ENCODE peak calls at places on chromosomes 12 and 14, in eight cellular contexts. D is uterus, M is K562, V is adrenal gland, F is H54, B is sigmoid colon, K is testis, T is tibial nerve. L is an unnamed sample.
A peak's percentile ranks its signal among the peaks of the same experiment; 100 is the strongest.

GRCh38 chr12:123532021-123532420 is 1.5 kb downstream of the RILPL1 start:
- DNase-seq in D (no peak), M (no peak), V (peak; percentile 41), F (no peak), B (no peak), K (no peak), T (no peak), L (no peak)

GRCh38 chr14:20986811-20987210 is 3.0 kb upstream of the METTL17 start:
- DNase-seq in D (peak; percentile 52), M (peak; percentile 32), V (peak; percentile 75), F (peak; percentile 57), B (no peak), K (no peak), T (no peak), L (no peak)

GRCh38 chr12:3225154-3225795 is 148.1 kb downstream of the TSPAN9 start:
- DNase-seq in D (no peak), M (no peak), V (no peak), F (peak; percentile 58), B (no peak), K (no peak), T (no peak), L (no peak)

GRCh38 chr12:47820631-47821345 is 1.1 kb upstream of the HDAC7 start:
- DNase-seq in D (peak; percentile 96), M (peak; percentile 52), V (peak; percentile 96), F (peak; percentile 98), B (peak; percentile 97), K (peak; percentile 88), T (peak; percentile 81), L (peak; percentile 97)

GRCh38 chr14:65032319-65032718 is 45.6 kb downstream of the FNTB start:
- DNase-seq in D (no peak), M (no peak), V (no peak), F (no peak), B (no peak), K (no peak), T (no peak), L (peak; percentile 29)

GRCh38 chr12:46946137-46946536 is 120.3 kb upstream of the SLC38A4 start:
- DNase-seq in D (no peak), M (no peak), V (no peak), F (no peak), B (no peak), K (no peak), T (no peak), L (no peak)

GRCh38 chr12:104285740-104286537 is 17.6 kb upstream of the EID3 start:
- DNase-seq in D (no peak), M (no peak), V (no peak), F (no peak), B (no peak), K (no peak), T (no peak), L (no peak)

GRCh38 chr12:66688836-66689439 is 10.1 kb upstream of the GRIP1 start:
- DNase-seq in D (no peak), M (peak; percentile 9), V (peak; percentile 36), F (no peak), B (no peak), K (peak; percentile 58), T (no peak), L (no peak)

GRCh38 chr14:66351310-66351709 is 134.9 kb upstream of the CCDC196 start:
- DNase-seq in D (no peak), M (no peak), V (no peak), F (no peak), B (no peak), K (no peak), T (no peak), L (no peak)

GRCh38 chr12:62865090-62865489 is 69.9 kb downstream of the PPM1H start:
- DNase-seq in D (no peak), M (no peak), V (no peak), F (no peak), B (no peak), K (no peak), T (no peak), L (no peak)

GRCh38 chr12:108568653-108569154 is 6.3 kb downstream of the ISCU start:
- DNase-seq in D (no peak), M (no peak), V (no peak), F (no peak), B (no peak), K (no peak), T (no peak), L (peak; percentile 69)

GRCh38 chr12:386651-387050 is 2.5 kb downstream of the KDM5A start:
- DNase-seq in D (no peak), M (no peak), V (no peak), F (no peak), B (no peak), K (no peak), T (no peak), L (no peak)

GRCh38 chr12:6285063-6285477 is 25.4 kb upstream of the PLEKHG6 start:
- DNase-seq in D (peak; percentile 67), M (peak; percentile 76), V (peak; percentile 73), F (peak; percentile 75), B (peak; percentile 83), K (peak; percentile 73), T (no peak), L (no peak)

GRCh38 chr12:119700078-119700477 is 32.1 kb downstream of the PRKAB1 start:
- DNase-seq in D (no peak), M (no peak), V (no peak), F (no peak), B (no peak), K (no peak), T (no peak), L (no peak)

GRCh38 chr12:121190523-121191031 is 19.4 kb upstream of the P2RX4 start:
- DNase-seq in D (no peak), M (no peak), V (peak; percentile 30), F (peak; percentile 54), B (no peak), K (no peak), T (no peak), L (no peak)

GRCh38 chr14:88838015-88838414 is 13.6 kb downstream of the TTC8 start:
- DNase-seq in D (no peak), M (no peak), V (no peak), F (no peak), B (no peak), K (no peak), T (no peak), L (no peak)

DNA sequence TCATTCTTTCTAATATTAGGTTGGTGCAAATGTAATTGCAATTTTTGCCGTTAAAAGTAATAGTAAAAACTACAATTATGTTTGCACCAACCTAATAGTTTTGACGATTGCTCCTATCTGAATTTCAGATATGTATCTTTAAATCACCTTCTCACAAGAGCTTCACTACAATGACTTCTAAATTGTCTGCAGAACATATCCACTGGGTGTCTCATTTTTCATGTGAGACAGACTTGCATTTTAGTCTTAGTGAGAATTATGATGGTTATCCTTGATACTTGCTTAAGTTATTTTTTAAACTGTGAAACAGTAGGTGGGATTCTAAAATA is 84.6 kb downstream of the ITPR2 start:
- DNase-seq in D (no peak), M (no peak), V (no peak), F (no peak), B (no peak), K (no peak), T (no peak), L (no peak)
- TF ChIP-seq POLR2A in D (no peak), M (no peak), V (no peak), F (no peak), B (no peak), K (no peak), T (no peak), L (no peak)

GRCh38 chr14:103713304-103714062 is 1.8 kb downstream of the XRCC3 start:
- DNase-seq in D (no peak), M (peak; percentile 28), V (no peak), F (no peak), B (no peak), K (no peak), T (no peak), L (no peak)

GRCh38 chr14:103714063-103714724 is 1.1 kb downstream of the XRCC3 start:
- DNase-seq in D (no peak), M (no peak), V (no peak), F (no peak), B (no peak), K (no peak), T (no peak), L (no peak)

GRCh38 chr14:103716899-103717411 is 1.3 kb downstream of the ZFYVE21 start:
- DNase-seq in D (no peak), M (no peak), V (no peak), F (no peak), B (no peak), K (no peak), T (no peak), L (no peak)

GRCh38 chr14:103716091-103716801 is 636 bp downstream of the ZFYVE21 start:
- DNase-seq in D (no peak), M (peak; percentile 67), V (peak; percentile 46), F (peak; percentile 48), B (no peak), K (no peak), T (no peak), L (no peak)

GRCh38 chr14:103715052-103716000 is at the start of the genes XRCC3 and ZFYVE21:
- DNase-seq in D (peak; percentile 100), M (peak; percentile 95), V (peak; percentile 100), F (peak; percentile 99), B (peak; percentile 100), K (peak; percentile 100), T (peak; percentile 100), L (peak; percentile 100)
- TF ChIP-seq POLR2A in D (peak; percentile 81), M (peak; percentile 74), V (peak; percentile 75), F (peak; percentile 85), B (no peak), K (no peak), T (peak; percentile 71), L (no peak)

DNA sequence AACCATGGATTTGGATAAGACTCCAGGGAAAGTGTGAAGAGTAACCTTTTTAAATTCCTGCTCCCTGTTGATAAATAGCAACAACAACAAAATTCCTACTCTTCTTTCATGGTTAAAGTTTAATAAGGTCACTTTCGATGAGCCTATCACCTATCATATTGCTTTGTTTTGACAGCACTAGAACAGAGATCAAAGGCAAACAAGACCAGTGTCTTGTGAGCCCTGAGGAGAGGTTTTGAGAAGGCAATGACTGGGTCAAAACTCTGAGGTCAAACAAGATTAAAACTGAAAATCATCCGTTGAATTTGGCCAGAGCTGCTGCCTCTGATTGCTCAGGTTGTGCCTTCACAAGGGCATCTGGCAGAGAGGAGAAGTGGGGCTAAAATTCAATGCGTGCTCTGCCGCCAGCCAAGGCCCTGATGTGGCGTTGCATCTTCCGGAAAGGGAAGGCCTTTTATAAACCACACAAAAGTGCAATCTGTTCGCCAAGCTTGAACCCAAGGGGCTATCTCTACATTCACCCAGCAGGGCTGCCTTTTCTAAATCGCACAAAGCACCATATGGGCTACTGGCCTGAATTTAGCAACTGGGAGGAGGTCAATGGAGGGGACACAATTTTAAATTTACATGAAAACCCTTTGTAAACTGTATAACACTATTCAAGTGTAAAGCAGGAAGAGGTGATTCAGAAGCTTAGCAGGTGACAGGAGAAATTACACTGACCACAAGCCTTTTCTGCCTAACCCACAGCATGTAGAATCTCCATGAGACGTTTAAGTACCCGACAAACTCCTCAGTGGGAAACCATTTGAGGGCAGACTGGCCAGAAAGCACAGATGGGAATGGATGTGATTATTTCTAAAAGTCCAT is 140.8 kb downstream of the DAD1 start:
- DNase-seq in D (no peak), M (no peak), V (no peak), F (no peak), B (no peak), K (no peak), T (no peak), L (no peak)
- TF ChIP-seq POLR2A in D (no peak), M (no peak), V (no peak), F (no peak), B (no peak), K (no peak), T (no peak), L (no peak)

DNA sequence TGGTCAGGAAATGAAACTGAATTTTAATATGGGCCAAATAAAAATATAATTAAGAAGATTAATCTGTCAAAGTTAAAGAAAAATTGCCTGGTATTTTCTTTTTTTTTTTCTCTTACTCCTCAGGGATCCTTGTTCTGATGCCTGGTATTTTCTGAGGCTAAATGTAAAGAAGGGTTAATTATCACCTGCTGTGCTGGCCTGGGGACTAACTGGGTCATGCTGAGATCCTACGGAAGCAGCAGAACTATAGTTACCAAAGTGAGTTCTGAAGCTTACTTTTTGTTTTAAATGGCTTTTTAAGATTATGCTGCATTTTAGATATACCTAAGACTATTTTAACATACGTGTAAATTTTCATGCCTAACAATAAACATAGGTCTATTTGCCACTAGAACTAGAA is 23.3 kb downstream of the ZC2HC1C start:
- DNase-seq in D (no peak), M (no peak), V (no peak), F (no peak), B (no peak), K (no peak), T (no peak), L (no peak)
- TF ChIP-seq POLR2A in D (no peak), M (no peak), V (no peak), F (no peak), B (no peak), K (no peak), T (no peak), L (no peak)

L was measured in lower leg skin.